ENCODE peak calls at places on chromosome 16, in six cellular contexts. H is CD4-positive, alpha-beta T cell; O is left ventricle myocardium inferior; Z is glutamatergic neuron; G is HL-60; E is GM13976. I is an unnamed sample.

GRCh38 chr16:69861276-69862030 is 89.7 kb upstream of the CLEC18A start:
- DNase-seq in H (no peak), O (no peak), Z (no peak), G (no peak), E (no peak), I (no peak)

GRCh38 chr16:75401697-75402096 is 31.6 kb downstream of the CFDP1 start:
- DNase-seq in H (no peak), O (no peak), Z (no peak), G (no peak), E (no peak), I (no peak)

GRCh38 chr16:23509763-23510153 is 536 bp downstream of the GGA2 start:
- DNase-seq in H (no peak), O (no peak), Z (no peak), G (no peak), E (no peak), I (no peak)

GRCh38 chr16:85616608-85617311 is 3.6 kb downstream of the GSE1 start:
- DNase-seq in H (no peak), O (peak), Z (no peak), G (peak), E (peak), I (no peak)

GRCh38 chr16:84040823-84041391 is 1.7 kb downstream of the SLC38A8 start:
- DNase-seq in H (no peak), O (no peak), Z (no peak), G (no peak), E (no peak), I (no peak)

GRCh38 chr16:27690604-27691003 is 140.7 kb downstream of the KATNIP start:
- DNase-seq in H (no peak), O (no peak), Z (no peak), G (peak), E (peak), I (no peak)

GRCh38 chr16:56211471-56211944 is 20.2 kb downstream of the GNAO1 start:
- DNase-seq in H (no peak), O (no peak), Z (no peak), G (no peak), E (no peak), I (no peak)

GRCh38 chr16:67923414-67924127 is 8.1 kb downstream of the CTRL start:
- DNase-seq in H (no peak), O (no peak), Z (no peak), G (no peak), E (no peak), I (no peak)

GRCh38 chr16:57619606-57620315 is 8.7 kb upstream of the ADGRG1 start:
- DNase-seq in H (no peak), O (no peak), Z (no peak), G (no peak), E (no peak), I (no peak)

GRCh38 chr16:69942099-69942491 is 9.0 kb upstream of the CLEC18A start:
- DNase-seq in H (no peak), O (no peak), Z (no peak), G (no peak), E (no peak), I (no peak)

GRCh38 chr16:23416816-23417215 is 36.2 kb downstream of the COG7 start:
- DNase-seq in H (no peak), O (no peak), Z (peak), G (no peak), E (no peak), I (no peak)

GRCh38 chr16:78608305-78608776 is 508.9 kb downstream of the WWOX start:
- DNase-seq in H (no peak), O (no peak), Z (no peak), G (no peak), E (no peak), I (no peak)

GRCh38 chr16:56357765-56358322 is 67.5 kb downstream of the AMFR start:
- DNase-seq in H (no peak), O (peak), Z (peak), G (peak), E (peak), I (peak)

GRCh38 chr16:79679334-79679733 is 78.8 kb upstream of the MAF start:
- DNase-seq in H (no peak), O (no peak), Z (no peak), G (no peak), E (no peak), I (no peak)

GRCh38 chr16:48365030-48365600 is 20.1 kb downstream of the SIAH1 start:
- DNase-seq in H (no peak), O (no peak), Z (no peak), G (no peak), E (no peak), I (no peak)

GRCh38 chr16:802914-803750 is 2.6 kb upstream of the GNG13 start:
- DNase-seq in H (no peak), O (no peak), Z (no peak), G (no peak), E (no peak), I (no peak)

GRCh38 chr16:85123891-85124635 is 11.8 kb upstream of the CIBAR2 start:
- DNase-seq in H (no peak), O (peak), Z (no peak), G (no peak), E (no peak), I (no peak)

GRCh38 chr16:20610192-20610891 is 34.2 kb upstream of the ACSM2B start:
- DNase-seq in H (no peak), O (no peak), Z (no peak), G (no peak), E (no peak), I (no peak)

GRCh38 chr16:2968368-2968737 is 795 bp upstream of the PAQR4 start:
- DNase-seq in H (no peak), O (no peak), Z (peak), G (no peak), E (no peak), I (no peak)

GRCh38 chr16:84396537-84397008 is 28.2 kb downstream of the ATP2C2 start:
- DNase-seq in H (no peak), O (no peak), Z (no peak), G (no peak), E (no peak), I (no peak)

GRCh38 chr16:78990309-78990701 is 610.2 kb downstream of the MAF start:
- DNase-seq in H (no peak), O (no peak), Z (no peak), G (no peak), E (no peak), I (no peak)

GRCh38 chr16:10362077-10362863 is 23.6 kb upstream of the ATF7IP2 start:
- DNase-seq in H (no peak), O (no peak), Z (no peak), G (peak), E (peak), I (no peak)

GRCh38 chr16:3112058-3112880 is at the start of gene ZNF205:
- DNase-seq in H (no peak), O (peak), Z (peak), G (no peak), E (no peak), I (peak)

GRCh38 chr16:68539704-68540370 is 746 bp downstream of the ZFP90 start:
- DNase-seq in H (no peak), O (no peak), Z (peak), G (no peak), E (peak), I (no peak)

GRCh38 chr16:85753559-85753958 is 2.7 kb upstream of the C16orf74 start:
- DNase-seq in H (no peak), O (no peak), Z (no peak), G (no peak), E (no peak), I (no peak)

GRCh38 chr16:14302399-14303181 is 231.5 kb downstream of the MRTFB start:
- DNase-seq in H (no peak), O (no peak), Z (peak), G (no peak), E (peak), I (peak)

GRCh38 chr16:8955828-8956227 is 7.9 kb downstream of the USP7 start:
- DNase-seq in H (no peak), O (no peak), Z (no peak), G (no peak), E (no peak), I (no peak)

GRCh38 chr16:49889725-49890397 is 33.9 kb upstream of the ZNF423 start:
- DNase-seq in H (no peak), O (no peak), Z (no peak), G (no peak), E (no peak), I (no peak)

GRCh38 chr16:73031155-73031866 is 16.6 kb downstream of the ZFHX3 start:
- DNase-seq in H (no peak), O (no peak), Z (no peak), G (no peak), E (no peak), I (no peak)
- TF ChIP-seq CTCF in H (no peak), O (no peak), Z (no peak), G (no peak), E (no peak), I (no peak)

GRCh38 chr16:82621796-82622195 is 5.0 kb upstream of the CDH13 start:
- DNase-seq in H (no peak), O (no peak), Z (no peak), G (no peak), E (no peak), I (no peak)
- TF ChIP-seq CTCF in H (no peak), O (peak), Z (no peak), G (no peak), E (no peak), I (no peak)

DNA sequence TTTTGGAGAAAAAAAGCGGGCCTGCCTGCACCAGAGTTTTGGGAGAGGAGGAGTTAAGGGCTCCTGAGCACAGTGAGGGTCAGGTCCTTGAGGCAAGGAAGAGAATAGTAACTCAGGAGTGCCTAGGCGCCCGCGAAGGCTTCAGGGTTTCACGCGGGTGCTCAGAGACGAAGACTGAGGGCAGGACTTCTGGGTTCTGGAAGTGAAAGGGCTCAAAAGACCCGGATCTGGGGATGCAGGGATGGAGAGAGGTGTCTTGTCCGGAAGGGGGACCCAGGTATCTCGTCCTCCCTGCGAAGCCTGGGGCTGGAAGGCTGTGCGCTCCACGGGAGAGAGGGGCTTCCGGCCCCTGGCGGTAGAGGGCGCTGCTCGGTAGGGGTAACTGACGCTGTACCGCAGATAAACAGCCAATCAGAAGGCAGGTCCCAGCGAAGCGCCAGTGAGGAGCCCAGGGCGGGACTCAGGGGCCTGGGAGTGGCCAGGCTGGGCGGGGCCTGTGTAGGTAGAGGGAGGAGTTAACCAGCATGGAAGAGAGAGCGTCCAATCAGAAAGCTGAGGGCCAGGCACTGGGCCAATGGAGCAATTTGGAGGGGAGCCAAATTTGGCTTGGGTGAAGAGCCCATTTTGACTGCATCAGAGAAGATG is 729 bp downstream of the TGFB1I1 start:
- DNase-seq in H (no peak), O (peak), Z (peak), G (no peak), E (peak), I (no peak)
- TF ChIP-seq CTCF in H (no peak), O (peak), Z (peak), G (no peak), E (no peak), I (peak)

GRCh38 chr16:13189250-13189649 is 287.9 kb downstream of the SHISA9 start:
- DNase-seq in H (no peak), O (no peak), Z (no peak), G (no peak), E (no peak), I (no peak)

GRCh38 chr16:13181432-13181831 is 280.0 kb downstream of the SHISA9 start:
- DNase-seq in H (no peak), O (no peak), Z (no peak), G (no peak), E (no peak), I (no peak)

GRCh38 chr16:13186813-13187212 is 285.4 kb downstream of the SHISA9 start:
- DNase-seq in H (no peak), O (no peak), Z (no peak), G (no peak), E (no peak), I (no peak)
- TF ChIP-seq CTCF in H (no peak), O (no peak), Z (no peak), G (no peak), E (no peak), I (no peak)

DNA sequence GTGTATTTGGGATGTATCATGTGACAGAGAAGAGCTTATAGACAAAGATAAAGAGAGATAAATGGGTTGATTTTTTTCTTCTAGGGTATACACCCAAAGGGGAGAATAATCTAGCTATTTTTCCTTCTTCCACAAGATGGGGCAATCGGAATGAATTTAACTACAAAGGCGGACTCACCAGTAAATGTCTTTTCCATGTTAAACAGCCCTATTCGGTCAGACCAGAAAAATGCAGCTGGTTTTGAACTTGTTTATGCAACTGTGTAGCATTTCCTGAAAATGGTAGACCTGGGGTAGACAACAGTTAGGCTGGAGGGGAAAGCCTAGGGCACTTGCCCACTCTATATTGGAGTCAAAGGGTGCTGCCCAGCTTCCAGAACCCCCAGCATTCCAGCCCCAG is 477.1 kb downstream of the TOX3 start:
- DNase-seq in H (no peak), O (no peak), Z (no peak), G (no peak), E (no peak), I (no peak)
- TF ChIP-seq CTCF in H (no peak), O (peak), Z (peak), G (no peak), E (no peak), I (peak)

GRCh38 chr16:71547168-71547567 is 20.9 kb downstream of the CHST4 start:
- DNase-seq in H (no peak), O (no peak), Z (no peak), G (no peak), E (no peak), I (no peak)

GRCh38 chr16:71557299-71557698 is 19.6 kb downstream of the TAT start:
- DNase-seq in H (no peak), O (no peak), Z (no peak), G (no peak), E (no peak), I (no peak)

GRCh38 chr16:71557954-71558582 is 18.8 kb downstream of the TAT start:
- DNase-seq in H (no peak), O (no peak), Z (no peak), G (no peak), E (no peak), I (no peak)

GRCh38 chr16:71555230-71555891 is 21.5 kb downstream of the TAT start:
- DNase-seq in H (no peak), O (no peak), Z (no peak), G (no peak), E (no peak), I (no peak)

DNA sequence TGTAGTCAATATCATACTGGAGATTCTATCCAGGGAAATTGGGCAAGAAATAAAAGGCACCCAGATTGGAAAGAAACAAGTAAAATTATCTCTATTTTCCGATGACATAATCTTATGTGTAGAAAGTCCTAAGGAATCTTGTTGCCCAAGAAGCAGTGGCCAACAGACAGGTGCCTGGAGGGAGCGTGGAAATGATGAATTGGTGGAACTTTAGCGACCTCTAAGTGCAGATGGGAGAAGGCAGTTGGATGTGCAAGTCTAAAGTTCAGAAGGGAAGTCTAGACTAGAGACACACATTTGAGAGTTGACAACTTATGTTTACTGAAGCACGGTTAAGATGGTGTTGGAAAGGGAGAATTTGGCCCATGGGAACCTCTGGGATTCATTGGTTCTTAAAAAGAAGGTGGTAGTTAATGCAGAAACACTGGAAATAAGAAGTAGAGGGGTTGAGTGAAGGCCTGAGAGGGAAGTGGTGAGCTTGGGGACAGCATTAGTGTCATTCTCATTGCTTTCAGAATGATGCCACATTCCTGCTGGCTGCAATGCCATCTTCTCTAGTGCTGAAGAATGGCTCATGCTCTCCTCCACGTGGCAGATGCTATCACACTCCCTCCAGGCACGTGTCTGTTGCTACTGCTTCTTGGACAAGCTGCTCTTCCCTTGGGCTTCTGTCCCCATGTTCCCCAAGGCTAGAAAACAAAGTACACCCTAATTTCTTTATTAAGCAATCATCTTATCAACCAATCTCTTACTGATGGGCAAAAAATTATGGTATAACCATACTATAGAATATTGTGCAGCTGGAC is 24.0 kb downstream of the TAT start:
- DNase-seq in H (no peak), O (no peak), Z (no peak), G (no peak), E (no peak), I (no peak)
- TF ChIP-seq CTCF in H (no peak), O (no peak), Z (no peak), G (no peak), E (no peak), I (no peak)

GRCh38 chr16:65318590-65319267 is 196.9 kb upstream of the CDH11 start:
- DNase-seq in H (no peak), O (no peak), Z (no peak), G (no peak), E (no peak), I (no peak)
- TF ChIP-seq CTCF in H (no peak), O (no peak), Z (no peak), G (no peak), E (no peak), I (no peak)